ENCODE peak calls at places on chromosomes 11 and 22, in six cellular contexts. M, U, I, L, W and Y are unnamed samples.

GRCh38 chr22:36659762-36660509 is 43.6 kb downstream of the CACNG2 start:
- DNase-seq in W (peak; percentile 72), U (no peak), I (peak; percentile 84), L (no peak), M (peak; percentile 86), Y (no peak)

GRCh38 chr11:66267379-66268209 is 845 bp upstream of the RAB1B start:
- DNase-seq in U (peak; percentile 84), I (peak; percentile 82), L (peak; percentile 86), M (peak; percentile 31), W (peak; percentile 86), Y (peak; percentile 83)

GRCh38 chr11:109750964-109751363 is 329.0 kb downstream of the C11orf87 start:
- DNase-seq in W (no peak), U (no peak), L (no peak), M (no peak), I (no peak), Y (no peak)

GRCh38 chr22:16988257-16988656 is 19.8 kb downstream of the GAB4 start:
- DNase-seq in W (no peak), I (no peak), L (no peak), U (no peak), M (no peak), Y (no peak)

GRCh38 chr22:43293661-43294392 is 49.3 kb downstream of the SCUBE1 start:
- DNase-seq in M (no peak), W (no peak), L (no peak), U (no peak), I (no peak), Y (no peak)

GRCh38 chr11:69444381-69445130 is 36.9 kb upstream of the LINC01488 start:
- DNase-seq in U (no peak), I (no peak), W (no peak), L (no peak), M (no peak), Y (no peak)

GRCh38 chr22:44669725-44670027 is 32.3 kb upstream of the PRR5 start:
- DNase-seq in U (no peak), M (no peak), W (peak; percentile 70), I (no peak), L (no peak), Y (no peak)

GRCh38 chr11:59200421-59200746 is 12.3 kb downstream of the MPEG1 start:
- DNase-seq in W (no peak), L (no peak), I (no peak), M (no peak), U (no peak), Y (no peak)

GRCh38 chr11:62048101-62048500 is 75.7 kb upstream of the INCENP start:
- DNase-seq in I (no peak), L (no peak), M (no peak), U (no peak), W (no peak), Y (no peak)

GRCh38 chr11:22624742-22625447 is 728 bp downstream of the FANCF start:
- DNase-seq in W (no peak), M (peak; percentile 8), L (no peak), U (peak; percentile 89), I (peak; percentile 71), Y (no peak)

GRCh38 chr11:32531528-32531927 is 52.1 kb upstream of the EIF3M start:
- DNase-seq in I (no peak), U (no peak), W (no peak), L (no peak), M (no peak), Y (no peak)

GRCh38 chr22:28268176-28268575 is 349.1 kb upstream of the PITPNB start:
- DNase-seq in U (no peak), L (no peak), I (no peak), M (no peak), W (no peak), Y (no peak)

GRCh38 chr11:8070417-8071101 is 10.5 kb upstream of the TUB start:
- DNase-seq in W (peak; percentile 62), M (no peak), U (no peak), L (no peak), I (no peak), Y (no peak)

GRCh38 chr11:70063121-70063520 is 15.0 kb upstream of the ANO1 start:
- DNase-seq in U (no peak), I (no peak), M (no peak), W (no peak), L (no peak), Y (no peak)

GRCh38 chr11:21814169-21814568 is 378.7 kb upstream of the ANO5 start:
- DNase-seq in W (no peak), L (no peak), M (no peak), U (no peak), I (no peak), Y (no peak)

GRCh38 chr11:70568504-70569172 is 170.3 kb downstream of the CTTN start:
- DNase-seq in U (no peak), L (no peak), W (no peak), M (no peak), I (peak; percentile 46), Y (no peak)